ENCODE peak calls at places on chromosomes 2 and 18, in six cellular contexts. One of them, this sample, is unnamed.

GRCh38 chr2:234763051-234763909 is 188.5 kb upstream of the SH3BP4 start:
- DNase-seq in GM20000: no peak
- DNase-seq in NCI-H1105: no peak
- DNase-seq in HuH-7.5: peak; percentile 17
- DNase-seq in IMR-90: peak; percentile 87
- DNase-seq in CD8-positive, alpha-beta memory T cell: no peak
- DNase-seq in this sample: no peak

GRCh38 chr2:97747285-97747684 is 33.9 kb downstream of the ZAP70 start:
- DNase-seq in GM20000: no peak
- DNase-seq in NCI-H1105: no peak
- DNase-seq in HuH-7.5: no peak
- DNase-seq in IMR-90: no peak
- DNase-seq in CD8-positive, alpha-beta memory T cell: no peak
- DNase-seq in this sample: peak; percentile 62

GRCh38 chr2:150586858-150587257 is 99.4 kb upstream of the RND3 start:
- DNase-seq in GM20000: no peak
- DNase-seq in NCI-H1105: no peak
- DNase-seq in HuH-7.5: no peak
- DNase-seq in IMR-90: peak; percentile 71
- DNase-seq in CD8-positive, alpha-beta memory T cell: no peak
- DNase-seq in this sample: no peak

GRCh38 chr2:178397002-178397605 is 53.9 kb downstream of the PRKRA start:
- DNase-seq in GM20000: peak; percentile 42
- DNase-seq in NCI-H1105: peak; percentile 34
- DNase-seq in HuH-7.5: no peak
- DNase-seq in IMR-90: peak; percentile 55
- DNase-seq in CD8-positive, alpha-beta memory T cell: no peak
- DNase-seq in this sample: peak; percentile 52

GRCh38 chr18:74796928-74797576 is 199.4 kb downstream of the ZNF407 start:
- DNase-seq in GM20000: peak; percentile 34
- DNase-seq in NCI-H1105: peak; percentile 31
- DNase-seq in HuH-7.5: no peak
- DNase-seq in IMR-90: peak; percentile 79
- DNase-seq in CD8-positive, alpha-beta memory T cell: no peak
- DNase-seq in this sample: no peak

GRCh38 chr2:233209117-233209977 is 42.1 kb upstream of the ATG16L1 start:
- DNase-seq in GM20000: no peak
- DNase-seq in NCI-H1105: no peak
- DNase-seq in HuH-7.5: no peak
- DNase-seq in IMR-90: peak; percentile 25
- DNase-seq in CD8-positive, alpha-beta memory T cell: no peak
- DNase-seq in this sample: peak; percentile 41

GRCh38 chr18:13597068-13597467 is 129.3 kb downstream of the FAM210A start:
- DNase-seq in GM20000: no peak
- DNase-seq in NCI-H1105: no peak
- DNase-seq in HuH-7.5: no peak
- DNase-seq in IMR-90: no peak
- DNase-seq in CD8-positive, alpha-beta memory T cell: no peak
- DNase-seq in this sample: no peak

GRCh38 chr2:106521016-106521415 is 33.9 kb downstream of the CD8B2 start:
- DNase-seq in GM20000: no peak
- DNase-seq in NCI-H1105: no peak
- DNase-seq in HuH-7.5: no peak
- DNase-seq in IMR-90: no peak
- DNase-seq in CD8-positive, alpha-beta memory T cell: no peak
- DNase-seq in this sample: no peak

GRCh38 chr2:127045792-127046501 is 61.0 kb downstream of the BIN1 start:
- DNase-seq in GM20000: peak; percentile 17
- DNase-seq in NCI-H1105: no peak
- DNase-seq in HuH-7.5: no peak
- DNase-seq in IMR-90: no peak
- DNase-seq in CD8-positive, alpha-beta memory T cell: no peak
- DNase-seq in this sample: no peak

GRCh38 chr18:58194028-58194427 is 150.0 kb downstream of the NEDD4L start:
- DNase-seq in GM20000: peak; percentile 46
- DNase-seq in NCI-H1105: no peak
- DNase-seq in HuH-7.5: peak; percentile 58
- DNase-seq in IMR-90: no peak
- DNase-seq in CD8-positive, alpha-beta memory T cell: no peak
- DNase-seq in this sample: no peak

GRCh38 chr2:65220432-65221131 is 7.0 kb upstream of the ACTR2 start:
- DNase-seq in GM20000: no peak
- DNase-seq in NCI-H1105: no peak
- DNase-seq in HuH-7.5: no peak
- DNase-seq in IMR-90: peak; percentile 31
- DNase-seq in CD8-positive, alpha-beta memory T cell: no peak
- DNase-seq in this sample: no peak

GRCh38 chr18:10454800-10455550 is 540 bp downstream of the APCDD1 start:
- DNase-seq in GM20000: peak; percentile 56
- DNase-seq in NCI-H1105: no peak
- DNase-seq in HuH-7.5: peak; percentile 51
- DNase-seq in IMR-90: peak; percentile 20
- DNase-seq in CD8-positive, alpha-beta memory T cell: no peak
- DNase-seq in this sample: no peak

GRCh38 chr2:177245010-177245422 is 19.5 kb downstream of the NFE2L2 start:
- DNase-seq in GM20000: no peak
- DNase-seq in NCI-H1105: no peak
- DNase-seq in HuH-7.5: no peak
- DNase-seq in IMR-90: peak; percentile 88
- DNase-seq in CD8-positive, alpha-beta memory T cell: no peak
- DNase-seq in this sample: no peak

GRCh38 chr2:105873721-105874120 is 129.0 kb downstream of the NCK2 start:
- DNase-seq in GM20000: peak; percentile 94
- DNase-seq in NCI-H1105: no peak
- DNase-seq in HuH-7.5: peak; percentile 39
- DNase-seq in IMR-90: peak; percentile 89
- DNase-seq in CD8-positive, alpha-beta memory T cell: peak; percentile 74
- DNase-seq in this sample: no peak

GRCh38 chr2:99140860-99141109 is 722 bp upstream of the C2orf15 start:
- DNase-seq in GM20000: no peak
- DNase-seq in NCI-H1105: no peak
- DNase-seq in HuH-7.5: no peak
- DNase-seq in IMR-90: no peak
- DNase-seq in CD8-positive, alpha-beta memory T cell: no peak
- DNase-seq in this sample: no peak

GRCh38 chr18:13614701-13615288 is 111.6 kb downstream of the FAM210A start:
- DNase-seq in GM20000: peak; percentile 35
- DNase-seq in NCI-H1105: no peak
- DNase-seq in HuH-7.5: no peak
- DNase-seq in IMR-90: no peak
- DNase-seq in CD8-positive, alpha-beta memory T cell: peak; percentile 74
- DNase-seq in this sample: no peak

GRCh38 chr18:48954837-48955527 is 4.2 kb upstream of the SMAD7 start:
- DNase-seq in GM20000: no peak
- DNase-seq in NCI-H1105: no peak
- DNase-seq in HuH-7.5: no peak
- DNase-seq in IMR-90: no peak
- DNase-seq in CD8-positive, alpha-beta memory T cell: no peak
- DNase-seq in this sample: no peak

GRCh38 chr18:11859903-11860407 is 8.7 kb downstream of the CHMP1B start:
- DNase-seq in GM20000: no peak
- DNase-seq in NCI-H1105: no peak
- DNase-seq in HuH-7.5: no peak
- DNase-seq in IMR-90: peak; percentile 90
- DNase-seq in CD8-positive, alpha-beta memory T cell: no peak
- DNase-seq in this sample: no peak

GRCh38 chr2:39511786-39512433 is 74.8 kb upstream of the MAP4K3 start:
- DNase-seq in GM20000: no peak
- DNase-seq in NCI-H1105: no peak
- DNase-seq in HuH-7.5: no peak
- DNase-seq in IMR-90: no peak
- DNase-seq in CD8-positive, alpha-beta memory T cell: no peak
- DNase-seq in this sample: no peak

GRCh38 chr2:122300758-122301157 is 545.3 kb downstream of the TSN start:
- DNase-seq in GM20000: no peak
- DNase-seq in NCI-H1105: no peak
- DNase-seq in HuH-7.5: no peak
- DNase-seq in IMR-90: peak; percentile 2
- DNase-seq in CD8-positive, alpha-beta memory T cell: no peak
- DNase-seq in this sample: no peak

GRCh38 chr2:172098650-172099471 is 3.8 kb downstream of the DLX2 start:
- DNase-seq in GM20000: peak; percentile 78
- DNase-seq in NCI-H1105: no peak
- DNase-seq in HuH-7.5: peak; percentile 67
- DNase-seq in IMR-90: peak; percentile 71
- DNase-seq in CD8-positive, alpha-beta memory T cell: no peak
- DNase-seq in this sample: no peak

GRCh38 chr2:217356795-217357194 is 496.9 kb upstream of the TNP1 start:
- DNase-seq in GM20000: no peak
- DNase-seq in NCI-H1105: no peak
- DNase-seq in HuH-7.5: no peak
- DNase-seq in IMR-90: no peak
- DNase-seq in CD8-positive, alpha-beta memory T cell: no peak
- DNase-seq in this sample: peak; percentile 10

GRCh38 chr2:237863659-237864029 is 4.2 kb downstream of the RAMP1 start:
- DNase-seq in GM20000: no peak
- DNase-seq in NCI-H1105: no peak
- DNase-seq in HuH-7.5: no peak
- DNase-seq in IMR-90: no peak
- DNase-seq in CD8-positive, alpha-beta memory T cell: no peak
- DNase-seq in this sample: no peak

GRCh38 chr2:58266211-58266610 is 25.1 kb upstream of the FANCL start:
- DNase-seq in GM20000: no peak
- DNase-seq in NCI-H1105: no peak
- DNase-seq in HuH-7.5: no peak
- DNase-seq in IMR-90: no peak
- DNase-seq in CD8-positive, alpha-beta memory T cell: no peak
- DNase-seq in this sample: no peak

GRCh38 chr2:174247474-174248186 is 702 bp downstream of the OLA1 start:
- DNase-seq in GM20000: peak; percentile 36
- DNase-seq in NCI-H1105: no peak
- DNase-seq in HuH-7.5: peak; percentile 47
- DNase-seq in IMR-90: peak; percentile 18
- DNase-seq in CD8-positive, alpha-beta memory T cell: no peak
- DNase-seq in this sample: no peak

GRCh38 chr2:240876475-240877251 is 8.0 kb downstream of the AGXT start:
- DNase-seq in GM20000: no peak
- DNase-seq in NCI-H1105: no peak
- DNase-seq in HuH-7.5: no peak
- DNase-seq in IMR-90: no peak
- DNase-seq in CD8-positive, alpha-beta memory T cell: no peak
- DNase-seq in this sample: no peak